ENCODE peak calls at places on chromosome 10, in five cellular contexts. B is IMR-90, A is adrenal gland, T is fibroblast of mammary gland, L is AG04449. Y is an unnamed sample.

GRCh38 chr10:75404023-75404334 is 2.4 kb upstream of the ZNF503 start:
- DNase-seq in A (no peak), B (no peak), L (no peak), T (no peak), Y (no peak)

GRCh38 chr10:78578929-78579328 is 489.8 kb upstream of the ZMIZ1 start:
- DNase-seq in T (peak), L (no peak), A (no peak), B (peak), Y (no peak)

GRCh38 chr10:31204090-31204489 is 114.9 kb upstream of the ZEB1 start:
- DNase-seq in B (peak), A (peak), L (no peak), T (peak), Y (no peak)

GRCh38 chr10:95675403-95676116 is 18.2 kb downstream of the TCTN3 start:
- DNase-seq in L (no peak), B (no peak), T (no peak), A (no peak), Y (no peak)

GRCh38 chr10:84214046-84214572 is 11.2 kb downstream of the LRIT2 start:
- DNase-seq in A (peak), L (no peak), B (no peak), T (no peak), Y (no peak)

GRCh38 chr10:110005716-110006115 is 2.1 kb upstream of the ADD3 start:
- DNase-seq in L (peak), B (peak), A (peak), T (peak), Y (no peak)

GRCh38 chr10:67936416-67936815 is 52.0 kb downstream of the SIRT1 start:
- DNase-seq in L (no peak), T (no peak), A (no peak), B (peak), Y (no peak)

GRCh38 chr10:110972231-110973134 is 53.1 kb downstream of the SHOC2 start:
- DNase-seq in L (no peak), B (no peak), T (no peak), A (no peak), Y (no peak)

GRCh38 chr10:24465124-24465874 is 256.4 kb downstream of the KIAA1217 start:
- DNase-seq in A (no peak), B (peak), T (peak), L (peak), Y (no peak)

GRCh38 chr10:118868618-118869017 is 113.8 kb upstream of the CACUL1 start:
- DNase-seq in B (no peak), T (no peak), A (no peak), L (no peak), Y (no peak)

GRCh38 chr10:100067466-100067865 is 14.2 kb downstream of the CPN1 start:
- DNase-seq in T (no peak), A (no peak), B (no peak), L (no peak), Y (no peak)

GRCh38 chr10:72738476-72738875 is 46.5 kb downstream of the MCU start:
- DNase-seq in L (no peak), T (no peak), B (no peak), A (no peak), Y (no peak)

GRCh38 chr10:120963587-120964220 is 112.5 kb downstream of the WDR11 start:
- DNase-seq in A (no peak), B (no peak), T (no peak), L (no peak), Y (no peak)

GRCh38 chr10:43390791-43391190 is 18.2 kb downstream of the HNRNPF start:
- DNase-seq in A (peak), L (no peak), B (peak), T (peak), Y (no peak)

GRCh38 chr10:48187126-48187525 is 87.4 kb downstream of the FRMPD2 start:
- DNase-seq in B (no peak), T (no peak), L (no peak), A (no peak), Y (no peak)

GRCh38 chr10:75294518-75294865 is 58.7 kb upstream of the COMTD1 start:
- DNase-seq in L (no peak), B (no peak), A (peak), T (no peak), Y (no peak)

GRCh38 chr10:66259836-66260235 is 666.0 kb upstream of the LRRTM3 start:
- DNase-seq in A (no peak), B (no peak), T (no peak), L (no peak), Y (no peak)

GRCh38 chr10:66265398-66265797 is 660.4 kb upstream of the LRRTM3 start:
- DNase-seq in L (no peak), B (no peak), A (no peak), T (no peak), Y (no peak)
- TF ChIP-seq CTCF in L (no peak), B (no peak), A (no peak), T (no peak), Y (no peak)

DNA sequence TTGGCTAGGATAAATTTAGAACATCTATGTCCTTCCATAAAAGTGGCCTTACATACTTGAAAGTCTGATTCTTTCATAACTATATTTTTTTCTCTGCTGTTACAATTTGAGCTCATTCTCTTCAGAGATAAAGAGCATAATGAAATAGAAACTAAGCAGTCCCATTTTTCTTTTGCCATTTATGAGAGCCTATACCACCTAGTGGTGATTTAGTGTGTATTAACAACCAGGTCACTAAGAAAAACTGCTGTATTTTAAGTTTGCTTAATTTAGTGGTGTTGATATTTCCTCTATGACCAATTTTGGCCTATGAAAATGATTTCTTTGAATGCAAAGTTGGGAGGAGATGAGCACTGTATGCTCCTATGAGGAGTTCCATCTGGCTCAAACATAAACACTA is 88.7 kb upstream of the ZWINT start:
- DNase-seq in B (no peak), T (no peak), L (no peak), A (no peak), Y (no peak)
- TF ChIP-seq CTCF in B (peak), T (no peak), L (no peak), A (no peak), Y (no peak)

GRCh38 chr10:50309342-50309741 is 58.0 kb upstream of the ASAH2 start:
- DNase-seq in L (no peak), B (no peak), T (no peak), A (no peak), Y (no peak)

GRCh38 chr10:50316169-50316568 is 64.9 kb upstream of the ASAH2 start:
- DNase-seq in T (no peak), B (no peak), A (no peak), L (no peak), Y (no peak)

GRCh38 chr10:50314169-50315071 is 63.1 kb upstream of the ASAH2 start:
- DNase-seq in T (no peak), A (no peak), L (no peak), B (no peak), Y (no peak)

GRCh38 chr10:50312464-50313437 is 61.4 kb upstream of the ASAH2 start:
- DNase-seq in B (peak), L (peak), A (no peak), T (peak), Y (no peak)

DNA sequence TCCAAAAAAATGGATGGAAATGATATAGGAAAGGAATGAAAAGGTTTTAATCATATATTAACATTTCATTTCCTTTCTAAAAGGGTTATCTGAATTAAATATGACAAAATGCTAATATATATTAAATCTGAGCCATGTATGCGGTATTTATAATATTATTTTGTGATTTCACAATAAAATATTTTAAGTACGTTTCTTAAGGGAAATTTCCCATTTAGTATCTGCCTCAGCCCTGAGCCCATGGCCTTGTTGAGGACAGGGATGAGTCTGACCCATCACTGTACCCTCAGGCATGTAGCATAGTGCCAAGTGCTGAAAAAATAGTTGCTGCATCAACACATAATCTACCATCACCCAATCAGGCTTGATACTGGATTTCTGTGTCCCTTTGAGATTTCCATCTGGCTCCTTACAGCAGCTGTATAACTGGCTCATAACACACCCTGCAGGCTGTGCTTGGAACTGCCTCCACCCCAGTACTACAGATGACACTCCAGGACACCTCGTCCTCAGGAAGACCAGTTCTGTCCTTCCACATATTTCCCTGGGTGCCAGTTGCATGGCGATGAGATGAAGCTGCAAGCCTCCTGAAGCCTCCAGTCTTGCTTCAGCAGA is 59.4 kb upstream of the ASAH2 start:
- DNase-seq in T (peak), L (no peak), A (peak), B (no peak), Y (no peak)
- TF ChIP-seq CTCF in T (peak), L (no peak), A (no peak), B (no peak), Y (peak)

GRCh38 chr10:35231646-35232045 is 104.7 kb upstream of the CCNY start:
- DNase-seq in A (no peak), L (no peak), B (no peak), T (no peak), Y (no peak)

GRCh38 chr10:35225204-35225603 is 98.6 kb downstream of the CREM start:
- DNase-seq in T (no peak), B (no peak), L (no peak), A (no peak), Y (no peak)

GRCh38 chr10:35226507-35226906 is 99.9 kb downstream of the CREM start:
- DNase-seq in T (no peak), B (no peak), A (no peak), L (no peak), Y (no peak)

GRCh38 chr10:35224045-35224740 is 97.5 kb downstream of the CREM start:
- DNase-seq in T (no peak), B (no peak), L (no peak), A (no peak), Y (no peak)

DNA sequence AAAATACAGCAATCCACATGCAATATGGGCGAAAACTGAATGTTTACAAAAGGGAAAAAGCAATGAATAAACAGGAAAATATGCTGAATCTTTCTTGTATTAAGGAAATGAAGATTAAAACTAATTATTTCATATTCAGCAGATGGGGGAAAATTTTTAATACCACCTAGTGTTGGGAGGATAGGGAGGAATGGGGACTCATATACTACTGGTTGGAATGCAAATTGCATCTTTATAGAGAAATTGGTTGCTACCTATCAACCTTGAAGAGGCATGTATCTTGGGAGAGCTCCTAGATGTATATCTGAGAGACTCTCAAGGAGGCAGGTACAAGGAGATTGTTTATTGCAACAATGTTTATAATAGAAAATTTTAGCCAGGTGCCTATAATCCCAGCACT is 101.4 kb downstream of the CREM start:
- DNase-seq in B (no peak), A (no peak), L (no peak), T (no peak), Y (no peak)
- TF ChIP-seq CTCF in B (peak), A (no peak), L (no peak), T (peak), Y (peak)

DNA sequence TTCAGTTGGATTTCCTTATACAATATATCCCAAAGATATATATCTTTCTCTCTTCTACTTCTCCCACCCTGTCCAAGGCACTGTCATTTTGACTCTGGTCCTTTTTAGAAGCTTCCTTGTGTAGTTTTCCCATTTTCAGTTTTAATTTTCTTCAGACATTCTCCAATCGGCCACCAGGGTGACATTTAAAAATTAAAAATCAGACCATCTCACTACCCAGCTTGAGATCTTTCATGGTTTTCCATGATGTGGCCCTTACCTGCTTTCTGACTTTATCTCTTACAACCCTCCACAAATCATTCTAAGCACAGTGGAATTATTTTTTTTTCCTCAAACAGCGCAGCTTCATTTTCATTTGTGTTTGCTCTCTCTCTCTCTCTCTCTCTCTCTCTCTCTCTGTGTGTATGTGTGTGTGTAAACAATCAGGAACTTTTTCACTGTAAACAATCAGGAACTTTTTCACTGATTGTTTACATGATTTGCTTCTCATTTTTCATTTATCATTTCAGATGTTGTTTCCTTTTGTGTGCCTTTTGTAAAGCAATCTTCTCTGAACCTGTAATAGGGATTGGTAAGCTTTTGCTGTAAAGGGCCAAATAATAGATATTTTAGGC is 348.8 kb downstream of the ATRNL1 start:
- DNase-seq in L (no peak), T (no peak), B (no peak), A (no peak), Y (no peak)
- TF ChIP-seq CTCF in L (no peak), T (no peak), B (no peak), A (no peak), Y (peak)

GRCh38 chr10:69826789-69827532 is 25.3 kb downstream of the COL13A1 start:
- DNase-seq in T (no peak), L (no peak), B (no peak), A (no peak), Y (no peak)
- TF ChIP-seq CTCF in T (peak), L (no peak), B (no peak), A (no peak), Y (no peak)

GRCh38 chr10:132746801-132747625 is 38.9 kb downstream of the NKX6-2 start:
- DNase-seq in B (no peak), A (no peak), L (no peak), T (no peak), Y (no peak)
- TF ChIP-seq CTCF in B (no peak), A (no peak), L (no peak), T (no peak), Y (no peak)

DNA sequence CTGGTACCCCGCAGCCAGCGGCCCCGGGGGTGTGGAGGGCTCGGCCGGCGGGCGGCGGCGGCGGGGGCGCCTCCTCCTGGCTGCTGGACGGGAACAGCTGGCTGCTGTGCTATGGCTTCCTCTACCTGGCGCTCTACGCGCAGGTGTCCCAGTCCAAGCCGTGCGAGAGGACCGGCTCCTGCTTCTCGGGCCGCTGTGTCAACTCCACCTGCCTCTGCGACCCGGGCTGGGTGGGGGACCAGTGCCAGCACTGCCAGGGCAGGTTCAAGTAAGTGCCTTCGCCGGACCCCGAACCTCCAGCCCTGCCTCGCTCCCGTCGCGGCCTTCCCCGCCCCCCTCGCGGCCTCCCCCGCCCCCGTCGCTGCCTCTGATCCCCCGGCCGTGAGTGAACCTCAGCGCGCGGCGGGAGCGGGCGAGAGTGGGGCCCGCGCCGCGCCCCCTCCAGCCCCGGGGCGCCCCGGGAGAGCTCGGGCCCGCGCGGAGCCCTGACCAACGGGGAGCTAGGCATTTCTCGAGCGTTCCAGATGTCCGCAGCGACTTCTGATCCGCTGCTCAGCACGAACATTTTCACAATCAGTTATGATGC is 704 bp downstream of the ATRNL1 start:
- DNase-seq in B (no peak), T (no peak), A (peak), L (no peak), Y (peak)
- TF ChIP-seq CTCF in B (peak), T (no peak), A (no peak), L (peak), Y (peak)

Y was measured in osteocyte.